ENCODE peak calls at places on chromosomes 7 and 10, in four cellular contexts. One of them, this sample, is unnamed.

GRCh38 chr10:68137174-68137573 is 27.9 kb downstream of the MYPN start:
- DNase-seq in NCI-H460: no peak
- DNase-seq in uterus: no peak
- DNase-seq in cardiac muscle cell: no peak
- DNase-seq in this sample: no peak

GRCh38 chr7:135232720-135233119 is 918 bp upstream of the STRA8 start:
- DNase-seq in uterus: no peak
- DNase-seq in NCI-H460: peak
- DNase-seq in cardiac muscle cell: no peak
- DNase-seq in this sample: no peak

GRCh38 chr7:150375662-150376521 is 3.2 kb upstream of the ZNF775 start:
- DNase-seq in uterus: no peak
- DNase-seq in cardiac muscle cell: no peak
- DNase-seq in NCI-H460: no peak
- DNase-seq in this sample: no peak

GRCh38 chr10:127527891-127528290 is 21.2 kb upstream of the NPS start:
- DNase-seq in NCI-H460: no peak
- DNase-seq in cardiac muscle cell: no peak
- DNase-seq in uterus: peak
- DNase-seq in this sample: peak

GRCh38 chr10:500876-501275 is 188.6 kb downstream of the DIP2C start:
- DNase-seq in cardiac muscle cell: no peak
- DNase-seq in uterus: peak
- DNase-seq in NCI-H460: no peak
- DNase-seq in this sample: no peak

GRCh38 chr10:32332299-32332750 is 14.6 kb downstream of the EPC1 start:
- DNase-seq in NCI-H460: no peak
- DNase-seq in uterus: no peak
- DNase-seq in cardiac muscle cell: no peak
- DNase-seq in this sample: no peak

GRCh38 chr7:348962-349755 is 59.2 kb downstream of the FOXL3 start:
- DNase-seq in cardiac muscle cell: no peak
- DNase-seq in uterus: no peak
- DNase-seq in NCI-H460: no peak
- DNase-seq in this sample: no peak

GRCh38 chr10:21184216-21184615 is 287.1 kb upstream of the NEBL start:
- DNase-seq in NCI-H460: no peak
- DNase-seq in cardiac muscle cell: no peak
- DNase-seq in uterus: no peak
- DNase-seq in this sample: no peak

GRCh38 chr10:61284222-61284890 is 168.8 kb downstream of the TMEM26 start:
- DNase-seq in cardiac muscle cell: peak
- DNase-seq in NCI-H460: peak
- DNase-seq in uterus: no peak
- DNase-seq in this sample: no peak

GRCh38 chr10:16529853-16530252 is 8.2 kb upstream of the C1QL3 start:
- DNase-seq in uterus: no peak
- DNase-seq in NCI-H460: no peak
- DNase-seq in cardiac muscle cell: no peak
- DNase-seq in this sample: no peak

GRCh38 chr7:46147871-46148270 is 226.8 kb upstream of the IGFBP3 start:
- DNase-seq in NCI-H460: no peak
- DNase-seq in uterus: no peak
- DNase-seq in cardiac muscle cell: no peak
- DNase-seq in this sample: no peak

GRCh38 chr10:78634835-78635234 is 433.9 kb upstream of the ZMIZ1 start:
- DNase-seq in NCI-H460: no peak
- DNase-seq in cardiac muscle cell: no peak
- DNase-seq in uterus: no peak
- DNase-seq in this sample: no peak

GRCh38 chr10:133134411-133135115 is 25.5 kb upstream of the KNDC1 start:
- DNase-seq in cardiac muscle cell: no peak
- DNase-seq in uterus: no peak
- DNase-seq in NCI-H460: no peak
- DNase-seq in this sample: peak

GRCh38 chr10:44293842-44294241 is 91.1 kb downstream of the CXCL12 start:
- DNase-seq in NCI-H460: no peak
- DNase-seq in cardiac muscle cell: no peak
- DNase-seq in uterus: peak
- DNase-seq in this sample: peak

GRCh38 chr10:67657775-67658174 is 38.2 kb downstream of the CTNNA3 start:
- DNase-seq in NCI-H460: no peak
- DNase-seq in uterus: no peak
- DNase-seq in cardiac muscle cell: peak
- DNase-seq in this sample: no peak

GRCh38 chr7:106216517-106217088 is 68.2 kb downstream of the NAMPT start:
- DNase-seq in NCI-H460: peak
- DNase-seq in uterus: peak
- DNase-seq in cardiac muscle cell: no peak
- DNase-seq in this sample: no peak

GRCh38 chr10:119341236-119342016 is 134.1 kb downstream of the GRK5 start:
- DNase-seq in cardiac muscle cell: peak
- DNase-seq in uterus: peak
- DNase-seq in NCI-H460: no peak
- DNase-seq in this sample: peak

GRCh38 chr7:147196476-147196875 is 1079.9 kb downstream of the CNTNAP2 start:
- DNase-seq in NCI-H460: no peak
- DNase-seq in cardiac muscle cell: no peak
- DNase-seq in uterus: no peak
- DNase-seq in this sample: no peak

GRCh38 chr7:85074-85945 is 107.1 kb upstream of the FAM20C start:
- DNase-seq in NCI-H460: no peak
- DNase-seq in uterus: peak
- DNase-seq in cardiac muscle cell: peak
- DNase-seq in this sample: peak

GRCh38 chr10:88117869-88118632 is 254.6 kb downstream of the PTEN start:
- DNase-seq in cardiac muscle cell: peak
- DNase-seq in uterus: no peak
- DNase-seq in NCI-H460: no peak
- DNase-seq in this sample: no peak

GRCh38 chr7:83976302-83976701 is 218.3 kb downstream of the SEMA3A start:
- DNase-seq in uterus: no peak
- DNase-seq in cardiac muscle cell: peak
- DNase-seq in NCI-H460: peak
- DNase-seq in this sample: no peak

GRCh38 chr7:117960351-117960750 is 87.1 kb upstream of the CTTNBP2 start:
- DNase-seq in NCI-H460: no peak
- DNase-seq in cardiac muscle cell: no peak
- DNase-seq in uterus: no peak
- DNase-seq in this sample: no peak

GRCh38 chr10:13990918-13991317 is 339.8 kb downstream of the FRMD4A start:
- DNase-seq in NCI-H460: no peak
- DNase-seq in cardiac muscle cell: no peak
- DNase-seq in uterus: peak
- DNase-seq in this sample: peak

GRCh38 chr7:91912500-91912899 is 28.2 kb upstream of the AKAP9 start:
- DNase-seq in NCI-H460: no peak
- DNase-seq in cardiac muscle cell: no peak
- DNase-seq in uterus: no peak
- DNase-seq in this sample: no peak

GRCh38 chr10:7260412-7260900 is 150.4 kb downstream of the SFMBT2 start:
- DNase-seq in NCI-H460: peak
- DNase-seq in cardiac muscle cell: peak
- DNase-seq in uterus: peak
- DNase-seq in this sample: peak

GRCh38 chr10:69389827-69390490 is 26.8 kb downstream of the TACR2 start:
- DNase-seq in cardiac muscle cell: no peak
- DNase-seq in NCI-H460: peak
- DNase-seq in uterus: no peak
- DNase-seq in this sample: peak

GRCh38 chr7:6556196-6556595 is 4.9 kb upstream of the GRID2IP start:
- DNase-seq in NCI-H460: no peak
- DNase-seq in cardiac muscle cell: no peak
- DNase-seq in uterus: no peak
- DNase-seq in this sample: no peak

GRCh38 chr10:55024718-55025117 is 223.7 kb upstream of the PCDH15 start:
- DNase-seq in NCI-H460: no peak
- DNase-seq in uterus: no peak
- DNase-seq in cardiac muscle cell: peak
- DNase-seq in this sample: no peak

GRCh38 chr7:133859191-133859590 is 267.9 kb upstream of the LRGUK start:
- DNase-seq in uterus: no peak
- DNase-seq in NCI-H460: no peak
- DNase-seq in cardiac muscle cell: no peak
- DNase-seq in this sample: no peak

GRCh38 chr7:48786951-48787350 is 137.4 kb upstream of the CDC14C start:
- DNase-seq in uterus: no peak
- DNase-seq in NCI-H460: no peak
- DNase-seq in cardiac muscle cell: no peak
- DNase-seq in this sample: no peak

GRCh38 chr7:105261689-105262088 is 127.0 kb downstream of the SRPK2 start:
- DNase-seq in uterus: no peak
- DNase-seq in NCI-H460: no peak
- DNase-seq in cardiac muscle cell: no peak
- DNase-seq in this sample: no peak